ENCODE peak calls at places on chromosomes 16 and 17, in nine cellular contexts. W is fibroblast of mammary gland; E is AG10803; Y is body of pancreas; A is cerebellar cortex; U is activated CD8-positive, alpha-beta T cell treated with anti-CD3 and anti-CD28 coated beads for 36 hours; S is smooth muscle cell of the brain vasculature; B is AG04449; O is GM23338. P is an unnamed sample.

GRCh38 chr17:18247613-18248001 is 10.9 kb downstream of the FLII start:
- DNase-seq in A (no peak), S (no peak), U (no peak), E (no peak), O (no peak), W (no peak), B (no peak), Y (no peak), P (peak)

GRCh38 chr17:67245073-67245693 is at the start of gene HELZ:
- DNase-seq in O (peak), A (peak), E (peak), W (peak), U (peak), S (peak), B (no peak), Y (peak), P (peak)

GRCh38 chr16:85205747-85206471 is 93.6 kb upstream of the CIBAR2 start:
- DNase-seq in E (no peak), A (peak), W (peak), U (no peak), Y (no peak), S (no peak), B (no peak), O (no peak), P (no peak)

GRCh38 chr16:81602377-81602776 is 157.8 kb downstream of the CMIP start:
- DNase-seq in A (no peak), W (no peak), E (no peak), B (no peak), O (no peak), Y (no peak), S (no peak), U (no peak), P (no peak)

GRCh38 chr17:38868968-38869646 is 751 bp upstream of the LASP1 start:
- DNase-seq in E (peak), W (peak), A (peak), B (no peak), O (peak), S (no peak), Y (peak), U (peak), P (peak)

GRCh38 chr17:34269969-34270368 is at the start of gene CCL7:
- DNase-seq in W (peak), B (no peak), O (no peak), E (no peak), Y (no peak), U (no peak), A (no peak), S (no peak), P (no peak)

GRCh38 chr16:46822270-46822669 is 8.7 kb downstream of the C16orf87 start:
- DNase-seq in E (peak), S (no peak), U (peak), O (no peak), A (no peak), B (peak), Y (no peak), W (peak), P (no peak)

GRCh38 chr17:77528516-77529327 is 388.0 kb downstream of the SEC14L1 start:
- DNase-seq in U (peak), E (no peak), W (no peak), O (peak), B (no peak), Y (no peak), S (no peak), A (peak), P (peak)

GRCh38 chr17:33169580-33170285 is 123.4 kb downstream of the ASIC2 start:
- DNase-seq in U (no peak), Y (no peak), A (no peak), W (peak), O (no peak), S (no peak), E (peak), B (peak), P (no peak)

GRCh38 chr16:67024384-67024896 is 4.5 kb upstream of the CBFB start:
- DNase-seq in B (no peak), U (no peak), E (no peak), S (no peak), W (no peak), A (no peak), Y (peak), O (no peak), P (no peak)

GRCh38 chr17:33106525-33107162 is 115.0 kb downstream of the SPACA3 start:
- DNase-seq in B (no peak), U (no peak), S (no peak), W (no peak), Y (no peak), E (peak), O (peak), A (no peak), P (no peak)

GRCh38 chr17:6753006-6753445 is 2.8 kb upstream of the XAF1 start:
- DNase-seq in O (peak), A (no peak), E (peak), S (no peak), Y (peak), U (peak), B (peak), W (peak), P (no peak)

GRCh38 chr17:34199932-34200534 is 55.1 kb upstream of the CCL2 start:
- DNase-seq in A (peak), B (peak), S (peak), W (peak), Y (peak), O (peak), E (peak), U (peak), P (peak)

GRCh38 chr17:77286641-77287431 is 146.1 kb downstream of the SEC14L1 start:
- DNase-seq in O (no peak), A (peak), S (no peak), W (no peak), E (peak), Y (peak), B (no peak), U (no peak), P (no peak)

GRCh38 chr17:69870091-69870530 is 204.9 kb upstream of the KCNJ16 start:
- DNase-seq in U (no peak), S (no peak), E (peak), O (no peak), B (no peak), W (peak), A (peak), Y (no peak), P (no peak)

GRCh38 chr17:81825841-81826471 is 7.1 kb downstream of the MCRIP1 start:
- DNase-seq in A (no peak), E (no peak), W (no peak), B (no peak), Y (no peak), O (peak), U (no peak), S (no peak), P (no peak)

GRCh38 chr17:80899402-80900268 is 92.0 kb upstream of the CHMP6 start:
- DNase-seq in W (peak), A (peak), Y (peak), B (no peak), O (peak), E (no peak), U (peak), S (no peak), P (no peak)

GRCh38 chr16:61858996-61859395 is 177.2 kb downstream of the CDH8 start:
- DNase-seq in Y (no peak), O (no peak), E (peak), B (peak), S (no peak), U (no peak), A (no peak), W (no peak), P (no peak)

GRCh38 chr16:58409316-58409973 is 17.2 kb downstream of the GINS3 start:
- DNase-seq in U (no peak), W (peak), Y (no peak), A (no peak), S (no peak), E (peak), B (no peak), O (no peak), P (no peak)